ENCODE peak calls at places on chromosomes 3 and 15, in five cellular contexts. S is neuronal stem cell, J is IMR-90, A is H9, K is mesenchymal stem cell. W is an unnamed sample.
A peak's percentile ranks its signal among the peaks of the same experiment; 100 is the strongest.

GRCh38 chr3:43869491-43869890 is 178.8 kb downstream of the ABHD5 start:
- DNase-seq in J (no peak), K (no peak), A (no peak), S (no peak), W (no peak)

GRCh38 chr3:109687626-109688025 is 350.3 kb upstream of the DPPA4 start:
- DNase-seq in J (no peak), A (no peak), K (no peak), S (peak; percentile 37), W (peak; percentile 3)

GRCh38 chr3:39295184-39295775 is 15.4 kb upstream of the CX3CR1 start:
- DNase-seq in A (no peak), J (no peak), S (no peak), K (no peak), W (no peak)

GRCh38 chr3:156429125-156429524 is 125.8 kb downstream of the SSR3 start:
- DNase-seq in K (no peak), S (no peak), J (no peak), A (no peak), W (peak; percentile 26)

GRCh38 chr3:45198264-45199260 is 27.5 kb downstream of the TMEM158 start:
- DNase-seq in S (no peak), J (peak; percentile 41), A (no peak), K (peak; percentile 53), W (peak; percentile 58)

GRCh38 chr15:91855684-91856553 is 2.4 kb downstream of the SLCO3A1 start:
- DNase-seq in J (no peak), K (no peak), A (peak; percentile 92), S (peak; percentile 9), W (peak; percentile 90)

GRCh38 chr15:85019815-85020590 is 38.3 kb downstream of the PDE8A start:
- DNase-seq in A (no peak), J (peak; percentile 54), K (no peak), S (no peak), W (no peak)

GRCh38 chr3:106206165-106206564 is 337.4 kb upstream of the CBLB start:
- DNase-seq in A (no peak), K (no peak), S (no peak), J (peak; percentile 36), W (no peak)

GRCh38 chr3:134103470-134103869 is 73.7 kb upstream of the SLCO2A1 start:
- DNase-seq in A (no peak), J (no peak), K (no peak), S (no peak), W (no peak)

GRCh38 chr15:81296218-81296617 is 27.7 kb downstream of the STARD5 start:
- DNase-seq in S (no peak), J (no peak), K (no peak), A (no peak), W (no peak)

GRCh38 chr15:81297147-81297572 is 26.8 kb downstream of the STARD5 start:
- DNase-seq in K (no peak), J (peak; percentile 24), A (no peak), S (no peak), W (no peak)

GRCh38 chr15:81298606-81299005 is 25.3 kb downstream of the STARD5 start:
- DNase-seq in K (no peak), J (no peak), S (no peak), A (no peak), W (no peak)

GRCh38 chr15:81296673-81297072 is 27.3 kb downstream of the STARD5 start:
- DNase-seq in S (no peak), K (peak; percentile 4), A (no peak), J (no peak), W (peak; percentile 54)

GRCh38 chr15:81297580-81298575 is 26.1 kb downstream of the STARD5 start:
- DNase-seq in S (no peak), K (no peak), J (no peak), A (no peak), W (no peak)
- H3K4me1 ChIP-seq in S (no peaks in the 10 kb centered on the region), K (peaks cover 5% of the 10 kb centered on the region), J (no peaks in the 10 kb centered on the region), A (peaks cover 9% of the 10 kb centered on the region), W (no peaks in the 10 kb centered on the region)

GRCh38 chr3:98521897-98522537 is 685 bp downstream of the CLDND1 start:
- DNase-seq in J (peak; percentile 68), K (peak; percentile 80), S (peak; percentile 26), A (no peak), W (peak; percentile 72)
- H3K4ac ChIP-seq in J (peak overlapping the region; percentile 70), K (peak overlapping the region; percentile 85), S (no peak overlapping the region), A (no peak overlapping the region), W (peak overlapping the region; percentile 58)

DNA sequence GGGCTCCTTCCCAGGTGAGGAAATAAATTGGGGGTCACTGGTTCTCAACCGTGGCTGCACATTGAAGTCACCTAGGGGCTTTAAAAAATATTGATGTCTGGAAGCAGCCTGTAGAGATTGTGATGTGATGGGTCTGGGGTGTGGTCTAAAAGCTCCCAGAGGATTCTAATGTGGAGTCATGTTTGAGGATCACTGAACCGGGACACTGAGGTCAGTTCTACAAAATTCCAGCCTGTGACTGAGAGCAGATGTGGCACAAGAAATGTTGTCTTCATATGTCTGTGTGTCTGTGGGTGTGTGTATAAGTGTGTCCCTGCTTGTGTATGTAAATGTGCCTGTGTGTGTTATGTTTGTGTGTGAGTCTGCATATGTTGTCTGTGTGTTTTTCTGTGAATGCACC is 79.9 kb downstream of the TLE3 start:
- DNase-seq in S (no peak), K (no peak), J (no peak), A (no peak), W (no peak)
- H3K4me1 ChIP-seq in S (peaks cover 1% of the 10 kb centered on the region), K (peaks cover 2% of the 10 kb centered on the region), J (no peaks in the 10 kb centered on the region), A (no peaks in the 10 kb centered on the region), W (no peaks in the 10 kb centered on the region)

GRCh38 chr3:9917820-9918219 is 922 bp downstream of the IL17RC start:
- DNase-seq in A (no peak), J (no peak), K (no peak), S (no peak), W (no peak)
- H3K4ac ChIP-seq in A (no peak overlapping the region), J (peak overlapping the region; percentile 59), K (peak overlapping the region; percentile 89), S (peak overlapping the region; percentile 85), W (no peak overlapping the region)

GRCh38 chr15:52785672-52786406 is 4.3 kb downstream of the ONECUT1 start:
- DNase-seq in K (no peak), J (no peak), A (no peak), S (peak; percentile 18), W (peak; percentile 38)

GRCh38 chr15:52787549-52788098 is 2.5 kb downstream of the ONECUT1 start:
- DNase-seq in J (no peak), S (no peak), K (no peak), A (no peak), W (no peak)

GRCh38 chr15:52784799-52785671 is 5.1 kb downstream of the ONECUT1 start:
- DNase-seq in K (no peak), S (peak; percentile 23), J (no peak), A (peak; percentile 49), W (peak; percentile 33)

GRCh38 chr15:52787123-52787503 is 3.0 kb downstream of the ONECUT1 start:
- DNase-seq in K (no peak), S (no peak), A (peak; percentile 61), J (no peak), W (peak; percentile 73)

DNA sequence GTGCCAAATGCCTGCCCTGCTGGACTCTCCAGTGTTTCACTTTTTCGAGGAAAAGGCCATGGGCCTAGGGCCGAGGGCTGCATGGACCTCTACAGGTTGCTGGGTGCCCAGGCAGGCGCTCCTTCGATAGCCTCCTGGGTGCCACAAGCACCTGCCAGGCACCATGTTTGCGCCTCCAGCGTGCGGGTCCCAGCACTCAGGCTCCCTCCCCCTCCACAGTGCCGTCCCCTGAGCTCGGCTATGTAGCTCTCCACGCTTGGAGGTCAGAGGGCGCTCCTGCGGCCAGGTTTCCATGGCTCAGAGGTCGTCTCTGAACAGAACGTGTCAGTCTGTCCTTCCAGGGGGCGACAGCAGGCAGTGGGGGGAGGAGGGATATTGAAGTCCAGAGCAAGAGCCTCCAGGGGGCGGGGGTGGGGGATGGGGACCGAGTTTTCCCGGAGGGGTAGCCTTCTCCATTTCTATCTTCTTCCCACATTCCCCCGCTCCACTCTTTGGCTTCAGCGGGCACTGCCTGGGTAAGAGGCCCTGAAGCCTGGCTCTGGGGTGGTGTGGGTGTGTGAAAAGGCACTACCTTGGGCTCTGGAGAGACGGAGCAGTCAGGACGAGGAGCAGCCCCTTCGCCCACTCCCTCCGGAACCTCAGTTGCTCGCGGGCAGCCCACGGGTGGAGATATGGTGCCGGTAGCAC is 3.6 kb downstream of the ONECUT1 start:
- DNase-seq in K (no peak), A (peak; percentile 68), S (peak; percentile 26), J (no peak), W (peak; percentile 48)
- H3K4me1 ChIP-seq in K (peaks cover 72% of the 10 kb centered on the region), A (no peaks in the 10 kb centered on the region), S (peaks cover 34% of the 10 kb centered on the region), J (peaks cover 5% of the 10 kb centered on the region), W (peaks cover 6% of the 10 kb centered on the region)

GRCh38 chr3:128760881-128761280 is 34.9 kb downstream of the RAB7A start:
- DNase-seq in K (no peak), J (peak; percentile 21), A (no peak), S (no peak), W (no peak)

GRCh38 chr3:128761392-128761791 is 35.4 kb downstream of the RAB7A start:
- DNase-seq in J (no peak), A (no peak), S (no peak), K (no peak), W (no peak)

GRCh38 chr3:128767351-128767750 is 41.4 kb downstream of the RAB7A start:
- DNase-seq in K (no peak), S (no peak), J (no peak), A (no peak), W (no peak)

GRCh38 chr3:128764863-128765262 is 38.9 kb downstream of the RAB7A start:
- DNase-seq in S (no peak), A (no peak), J (no peak), K (no peak), W (no peak)

GRCh38 chr3:128763967-128764366 is 38.0 kb downstream of the RAB7A start:
- DNase-seq in S (no peak), J (no peak), K (no peak), A (no peak), W (no peak)
- H3K4ac ChIP-seq in S (no peak overlapping the region), J (no peak overlapping the region), K (no peak overlapping the region), A (no peak overlapping the region), W (no peak overlapping the region)